ENCODE peak calls at places on chromosome 5, in five cellular contexts. A is endothelial cell, Q is stomach, R is GM12865, G is BE2C. P is an unnamed sample.

GRCh38 chr5:82642313-82642712 is 364.2 kb upstream of the RPS23 start:
- DNase-seq in A (no peak), G (no peak), Q (no peak), R (no peak), P (peak)

GRCh38 chr5:148805323-148806290 is 20.8 kb upstream of the ADRB2 start:
- DNase-seq in Q (no peak), R (peak), A (no peak), G (peak), P (no peak)

GRCh38 chr5:14745188-14745563 is 80.7 kb downstream of the OTULIN start:
- DNase-seq in Q (no peak), G (no peak), R (no peak), A (no peak), P (no peak)

GRCh38 chr5:103428411-103428871 is 134.1 kb downstream of the NUDT12 start:
- DNase-seq in G (peak), A (no peak), Q (peak), R (no peak), P (peak)

GRCh38 chr5:77751328-77752023 is 24.7 kb downstream of the TBCA start:
- DNase-seq in R (no peak), G (no peak), Q (no peak), A (no peak), P (no peak)

GRCh38 chr5:154646841-154647759 is 108.1 kb upstream of the LARP1 start:
- DNase-seq in G (no peak), R (no peak), Q (peak), A (peak), P (peak)

GRCh38 chr5:164475339-164475977 is 970.0 kb downstream of the MAT2B start:
- DNase-seq in Q (no peak), R (peak), A (no peak), G (no peak), P (peak)

GRCh38 chr5:100755435-100755834 is 147.6 kb downstream of the ST8SIA4 start:
- DNase-seq in G (no peak), A (no peak), Q (no peak), R (no peak), P (no peak)

DNA sequence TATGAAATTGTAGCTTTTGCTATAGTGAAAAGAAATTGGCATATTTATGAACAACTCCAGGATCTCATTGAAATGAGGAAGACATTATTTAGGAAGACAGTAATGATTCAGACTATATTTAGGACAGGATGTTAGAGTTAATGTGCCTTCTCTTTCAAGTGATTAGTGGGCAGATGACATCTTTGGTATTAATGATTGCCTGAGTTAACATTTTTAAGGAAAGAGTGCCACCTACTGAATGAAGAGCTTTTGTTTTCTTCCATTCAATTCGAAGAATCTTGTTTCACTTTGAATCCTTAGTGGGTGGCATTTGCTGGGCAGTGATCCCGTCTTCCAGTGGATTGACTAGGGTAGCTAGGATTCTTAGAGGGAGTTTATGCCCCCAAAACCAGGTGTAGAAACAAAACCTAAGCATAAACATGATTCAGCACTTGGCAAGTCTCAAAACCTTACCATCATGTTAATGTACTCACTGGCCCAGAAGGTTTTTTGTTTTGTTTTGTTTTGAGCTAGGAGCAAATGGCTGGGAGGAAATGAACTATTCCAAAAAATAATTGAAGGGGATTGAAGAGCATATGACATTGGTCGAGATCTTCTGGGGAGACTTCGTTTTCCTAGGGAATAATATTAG is 23.2 kb downstream of the MAP3K1 start:
- DNase-seq in R (peak), A (no peak), Q (no peak), G (no peak), P (no peak)
- TF ChIP-seq CTCF in R (peak), A (no peak), Q (no peak), G (peak), P (peak)

GRCh38 chr5:146050061-146050460 is 55.3 kb downstream of the PLAC8L1 start:
- DNase-seq in Q (no peak), R (no peak), G (no peak), A (no peak), P (no peak)

GRCh38 chr5:146049704-146050026 is 55.7 kb downstream of the PLAC8L1 start:
- DNase-seq in G (no peak), A (no peak), Q (no peak), R (no peak), P (no peak)

GRCh38 chr5:146055432-146055831 is 49.9 kb downstream of the PLAC8L1 start:
- DNase-seq in A (no peak), R (no peak), G (no peak), Q (no peak), P (no peak)

GRCh38 chr5:146051678-146052077 is 53.7 kb downstream of the PLAC8L1 start:
- DNase-seq in Q (no peak), A (no peak), R (no peak), G (no peak), P (no peak)

GRCh38 chr5:146052780-146053179 is 52.6 kb downstream of the PLAC8L1 start:
- DNase-seq in R (no peak), G (no peak), Q (no peak), A (no peak), P (peak)
- TF ChIP-seq CTCF in R (peak), G (peak), Q (no peak), A (no peak), P (peak)

DNA sequence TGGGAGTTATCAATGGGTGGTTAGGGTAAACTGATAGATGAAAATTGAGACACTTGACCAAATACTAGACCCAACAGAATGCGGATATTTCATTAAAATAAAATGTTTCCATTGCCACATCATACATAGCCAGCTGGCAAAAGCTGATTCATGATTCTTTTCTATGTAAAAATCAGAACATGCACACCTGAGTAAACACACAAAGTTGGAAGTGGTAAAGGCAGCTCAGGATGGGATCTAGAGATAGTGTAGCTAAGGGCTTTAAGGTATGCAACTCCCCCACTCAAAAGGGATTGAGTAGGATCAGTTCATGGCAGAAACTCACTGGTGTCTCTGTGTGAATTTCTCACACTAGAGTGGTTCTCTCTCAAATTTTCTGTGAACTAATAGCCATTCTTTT is 541.1 kb upstream of the GRAMD2B start:
- DNase-seq in R (no peak), G (no peak), Q (no peak), A (no peak), P (no peak)
- TF ChIP-seq CTCF in R (no peak), G (no peak), Q (no peak), A (no peak), P (no peak)

GRCh38 chr5:9098990-9099389 is 446.9 kb downstream of the SEMA5A start:
- DNase-seq in Q (no peak), A (no peak), G (no peak), R (no peak), P (no peak)

GRCh38 chr5:9104576-9105339 is 441.1 kb downstream of the SEMA5A start:
- DNase-seq in A (no peak), Q (no peak), R (no peak), G (no peak), P (no peak)

GRCh38 chr5:9094582-9094981 is 451.3 kb downstream of the SEMA5A start:
- DNase-seq in Q (no peak), R (no peak), G (no peak), A (no peak), P (no peak)

GRCh38 chr5:9099681-9100080 is 446.2 kb downstream of the SEMA5A start:
- DNase-seq in G (no peak), A (no peak), R (no peak), Q (no peak), P (no peak)
- TF ChIP-seq CTCF in G (no peak), A (no peak), R (no peak), Q (no peak), P (no peak)

DNA sequence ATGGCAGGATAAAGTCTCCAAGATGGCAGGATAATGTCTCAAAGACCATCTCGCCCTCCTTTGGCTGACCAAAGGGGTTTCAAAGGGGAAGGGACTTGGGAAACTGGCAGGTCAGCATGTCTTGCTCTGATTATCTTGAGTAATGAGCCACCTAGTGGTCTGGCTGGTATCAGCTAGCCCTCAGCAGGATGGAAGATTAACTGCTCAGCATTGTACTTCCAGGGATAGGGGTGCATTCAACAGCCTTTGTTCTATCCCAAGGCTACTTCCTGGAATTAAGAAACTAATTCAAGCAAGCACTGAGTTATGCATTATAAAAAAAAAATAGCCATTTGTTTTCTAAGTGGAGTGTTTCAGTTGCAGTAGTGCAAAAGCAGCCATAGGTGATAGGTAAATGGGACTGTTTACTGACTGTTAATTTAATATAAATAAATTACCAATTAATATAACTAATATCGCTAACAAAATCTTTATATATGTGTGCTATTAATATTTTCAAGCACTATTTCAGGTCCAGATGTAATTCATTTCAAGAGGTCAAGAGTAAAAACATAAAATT is 555.5 kb downstream of the CDH9 start:
- DNase-seq in R (peak), G (peak), Q (no peak), A (peak), P (peak)
- TF ChIP-seq CTCF in R (peak), G (peak), Q (no peak), A (peak), P (peak)

GRCh38 chr5:150043657-150044333 is 42.6 kb downstream of the CSF1R start:
- DNase-seq in G (no peak), A (no peak), R (no peak), Q (no peak), P (no peak)

GRCh38 chr5:150044712-150045111 is 41.6 kb downstream of the CSF1R start:
- DNase-seq in A (no peak), G (no peak), Q (no peak), R (no peak), P (no peak)

GRCh38 chr5:150044334-150044681 is 42.0 kb downstream of the CSF1R start:
- DNase-seq in A (no peak), R (no peak), Q (no peak), G (no peak), P (no peak)

GRCh38 chr5:150046031-150046430 is 40.3 kb downstream of the CSF1R start:
- DNase-seq in A (no peak), G (no peak), R (no peak), Q (no peak), P (no peak)

DNA sequence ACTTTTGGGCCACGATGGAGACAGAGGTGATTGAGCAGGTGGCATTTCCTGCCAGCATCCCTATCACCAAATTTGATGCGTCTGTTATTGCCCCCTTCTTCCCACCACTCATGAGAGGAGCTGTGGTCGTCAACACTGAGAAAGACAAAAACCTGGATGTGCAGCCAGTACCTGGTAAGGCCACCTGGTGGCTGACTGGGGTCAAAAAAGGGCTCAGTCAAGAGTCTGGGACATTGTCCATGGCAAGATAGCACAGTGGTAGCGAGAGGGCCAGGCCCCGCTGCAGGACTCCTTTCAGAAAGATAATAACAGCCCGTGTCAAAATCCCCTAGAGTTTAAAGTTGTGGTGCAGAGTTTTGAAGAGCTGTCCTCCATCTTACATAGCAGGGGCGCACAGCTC is 40.8 kb downstream of the CSF1R start:
- DNase-seq in G (no peak), A (no peak), R (no peak), Q (no peak), P (no peak)
- TF ChIP-seq CTCF in G (peak), A (peak), R (peak), Q (no peak), P (no peak)

GRCh38 chr5:68055686-68056085 is 159.9 kb upstream of the PIK3R1 start:
- DNase-seq in R (no peak), G (no peak), Q (no peak), A (no peak), P (no peak)
- TF ChIP-seq CTCF in R (no peak), G (peak), Q (no peak), A (peak), P (peak)